ENCODE peak calls at places on chromosome X, in eight cellular contexts. Z is upper lobe of left lung; I is A549; M is mucosa of gallbladder; W is activated T-cell treated with anti-CD3 and anti-CD28 coated beads, Interleukin-2, amount 50 U/mL, for 72 hours; R is HFFc6; B is globus pallidus; F is thyroid gland. V is an unnamed sample.

GRCh38 chrX:43882294-43882681 is at the start of gene MAOB:
- DNase-seq in Z (no peak), R (no peak), M (peak; percentile 22), F (peak; percentile 34), I (no peak), B (no peak), W (peak; percentile 34), V (no peak)

GRCh38 chrX:35374116-35374515 is 424.0 kb upstream of the MAGEB16 start:
- DNase-seq in W (no peak), R (no peak), F (no peak), M (no peak), I (no peak), B (no peak), Z (no peak), V (no peak)

GRCh38 chrX:13717697-13718483 is 16.5 kb downstream of the TRAPPC2 start:
- DNase-seq in M (no peak), B (no peak), R (no peak), Z (no peak), W (no peak), I (no peak), F (no peak), V (no peak)

GRCh38 chrX:124010157-124010556 is 48.7 kb downstream of the STAG2 start:
- DNase-seq in Z (no peak), M (no peak), R (peak; percentile 28), B (no peak), I (no peak), F (no peak), W (no peak), V (no peak)

GRCh38 chrX:1614927-1615326 is at the start of gene ASMT:
- DNase-seq in R (no peak), F (no peak), W (no peak), I (no peak), Z (no peak), M (no peak), B (no peak), V (no peak)

GRCh38 chrX:69318651-69319305 is 153.5 kb upstream of the PJA1 start:
- DNase-seq in W (no peak), R (no peak), I (no peak), Z (peak; percentile 8), M (peak; percentile 4), F (no peak), B (no peak), V (no peak)

GRCh38 chrX:134714633-134715110 is 56.4 kb upstream of the PLAC1 start:
- DNase-seq in R (no peak), M (no peak), Z (no peak), I (no peak), B (no peak), W (no peak), F (no peak), V (no peak)

GRCh38 chrX:63387411-63387810 is 36.3 kb upstream of the SPIN4 start:
- DNase-seq in M (no peak), Z (no peak), F (no peak), I (no peak), R (no peak), B (no peak), W (no peak), V (no peak)

GRCh38 chrX:22060451-22060940 is 28.4 kb downstream of the PHEX start:
- DNase-seq in M (no peak), F (no peak), B (no peak), I (peak; percentile 16), Z (no peak), W (peak; percentile 26), R (no peak), V (no peak)

GRCh38 chrX:54230440-54231148 is 47.5 kb upstream of the FAM120C start:
- DNase-seq in W (no peak), I (no peak), B (no peak), M (no peak), R (no peak), F (no peak), Z (no peak), V (no peak)

GRCh38 chrX:154750301-154751120 is at the start of gene GAB3:
- DNase-seq in W (peak; percentile 59), Z (no peak), B (no peak), M (no peak), I (no peak), F (peak; percentile 48), R (no peak), V (no peak)

V was measured in RCC 7860.